ENCODE peak calls at places on chromosome 18, in six cellular contexts. One of them, this sample, is unnamed.

GRCh38 chr18:51235011-51235789 is 37.7 kb upstream of the MEX3C start:
- DNase-seq in omental fat pad: no peak
- DNase-seq in B cell: no peak
- DNase-seq in spleen: no peak
- DNase-seq in heart right ventricle: no peak
- DNase-seq in cardiac muscle cell: peak
- DNase-seq in this sample: no peak

GRCh38 chr18:44048846-44049245 is 631.8 kb upstream of the SETBP1 start:
- DNase-seq in omental fat pad: no peak
- DNase-seq in B cell: no peak
- DNase-seq in spleen: no peak
- DNase-seq in heart right ventricle: no peak
- DNase-seq in cardiac muscle cell: no peak
- DNase-seq in this sample: no peak

GRCh38 chr18:26854292-26854881 is 11.1 kb downstream of the AQP4 start:
- DNase-seq in omental fat pad: no peak
- DNase-seq in cardiac muscle cell: no peak
- DNase-seq in B cell: no peak
- DNase-seq in heart right ventricle: no peak
- DNase-seq in spleen: no peak
- DNase-seq in this sample: no peak

GRCh38 chr18:28729321-28729720 is 552.4 kb upstream of the CDH2 start:
- DNase-seq in spleen: no peak
- DNase-seq in omental fat pad: no peak
- DNase-seq in cardiac muscle cell: no peak
- DNase-seq in heart right ventricle: no peak
- DNase-seq in B cell: no peak
- DNase-seq in this sample: no peak

GRCh38 chr18:21686282-21687105 is 18.1 kb downstream of the ABHD3 start:
- DNase-seq in cardiac muscle cell: peak
- DNase-seq in B cell: no peak
- DNase-seq in spleen: no peak
- DNase-seq in heart right ventricle: no peak
- DNase-seq in omental fat pad: no peak
- DNase-seq in this sample: no peak

GRCh38 chr18:48820483-48821250 is 130.1 kb downstream of the SMAD7 start:
- DNase-seq in B cell: peak
- DNase-seq in omental fat pad: no peak
- DNase-seq in spleen: peak
- DNase-seq in cardiac muscle cell: no peak
- DNase-seq in heart right ventricle: no peak
- DNase-seq in this sample: peak

GRCh38 chr18:48565105-48565504 is 26.3 kb downstream of the CTIF start:
- DNase-seq in heart right ventricle: no peak
- DNase-seq in cardiac muscle cell: no peak
- DNase-seq in B cell: no peak
- DNase-seq in omental fat pad: no peak
- DNase-seq in spleen: no peak
- DNase-seq in this sample: no peak

GRCh38 chr18:77062518-77063003 is 70.0 kb downstream of the MBP start:
- DNase-seq in omental fat pad: no peak
- DNase-seq in cardiac muscle cell: peak
- DNase-seq in heart right ventricle: no peak
- DNase-seq in spleen: no peak
- DNase-seq in B cell: peak
- DNase-seq in this sample: no peak

GRCh38 chr18:65704051-65704450 is 46.8 kb upstream of the CDH7 start:
- DNase-seq in cardiac muscle cell: no peak
- DNase-seq in omental fat pad: no peak
- DNase-seq in heart right ventricle: no peak
- DNase-seq in B cell: no peak
- DNase-seq in spleen: no peak
- DNase-seq in this sample: no peak

GRCh38 chr18:45619062-45619825 is 4.0 kb downstream of the SLC14A2 start:
- DNase-seq in B cell: no peak
- DNase-seq in omental fat pad: no peak
- DNase-seq in cardiac muscle cell: peak
- DNase-seq in heart right ventricle: peak
- DNase-seq in spleen: no peak
- DNase-seq in this sample: no peak

GRCh38 chr18:50125456-50125855 is 69.5 kb downstream of the MYO5B start:
- DNase-seq in heart right ventricle: no peak
- DNase-seq in cardiac muscle cell: no peak
- DNase-seq in spleen: no peak
- DNase-seq in B cell: no peak
- DNase-seq in omental fat pad: no peak
- DNase-seq in this sample: no peak

GRCh38 chr18:28626757-28627156 is 449.8 kb upstream of the CDH2 start:
- DNase-seq in spleen: no peak
- DNase-seq in omental fat pad: no peak
- DNase-seq in cardiac muscle cell: no peak
- DNase-seq in B cell: no peak
- DNase-seq in heart right ventricle: no peak
- DNase-seq in this sample: no peak

GRCh38 chr18:46070683-46071614 is 1.1 kb downstream of the PSTPIP2 start:
- DNase-seq in cardiac muscle cell: no peak
- DNase-seq in spleen: peak
- DNase-seq in omental fat pad: no peak
- DNase-seq in B cell: peak
- DNase-seq in heart right ventricle: no peak
- DNase-seq in this sample: peak

GRCh38 chr18:79100944-79101343 is 31.8 kb downstream of the ATP9B start:
- DNase-seq in omental fat pad: no peak
- DNase-seq in B cell: no peak
- DNase-seq in spleen: no peak
- DNase-seq in heart right ventricle: no peak
- DNase-seq in cardiac muscle cell: no peak
- DNase-seq in this sample: no peak

GRCh38 chr18:58396144-58396543 is 232.7 kb downstream of the ALPK2 start:
- DNase-seq in heart right ventricle: no peak
- DNase-seq in cardiac muscle cell: no peak
- DNase-seq in B cell: no peak
- DNase-seq in omental fat pad: no peak
- DNase-seq in spleen: no peak
- DNase-seq in this sample: no peak

GRCh38 chr18:6917082-6917481 is 187.6 kb downstream of the ARHGAP28 start:
- DNase-seq in heart right ventricle: no peak
- DNase-seq in spleen: no peak
- DNase-seq in B cell: no peak
- DNase-seq in omental fat pad: no peak
- DNase-seq in cardiac muscle cell: no peak
- DNase-seq in this sample: no peak

GRCh38 chr18:38077219-38077618 is 511.6 kb upstream of the CELF4 start:
- DNase-seq in omental fat pad: no peak
- DNase-seq in heart right ventricle: no peak
- DNase-seq in cardiac muscle cell: no peak
- DNase-seq in B cell: no peak
- DNase-seq in spleen: no peak
- DNase-seq in this sample: no peak

GRCh38 chr18:6107794-6108193 is 212.5 kb upstream of the TMEM200C start:
- DNase-seq in omental fat pad: no peak
- DNase-seq in cardiac muscle cell: no peak
- DNase-seq in spleen: no peak
- DNase-seq in B cell: no peak
- DNase-seq in heart right ventricle: no peak
- DNase-seq in this sample: no peak

GRCh38 chr18:74040459-74041332 is 106.9 kb downstream of the FBXO15 start:
- DNase-seq in heart right ventricle: no peak
- DNase-seq in B cell: peak
- DNase-seq in spleen: peak
- DNase-seq in cardiac muscle cell: peak
- DNase-seq in omental fat pad: no peak
- DNase-seq in this sample: no peak

GRCh38 chr18:59835656-59836379 is 64.0 kb upstream of the PMAIP1 start:
- DNase-seq in cardiac muscle cell: no peak
- DNase-seq in heart right ventricle: no peak
- DNase-seq in B cell: no peak
- DNase-seq in spleen: no peak
- DNase-seq in omental fat pad: no peak
- DNase-seq in this sample: no peak

GRCh38 chr18:59837586-59837985 is 62.2 kb upstream of the PMAIP1 start:
- DNase-seq in heart right ventricle: no peak
- DNase-seq in cardiac muscle cell: peak
- DNase-seq in spleen: no peak
- DNase-seq in B cell: peak
- DNase-seq in omental fat pad: no peak
- DNase-seq in this sample: no peak

GRCh38 chr18:59842947-59843346 is 56.8 kb upstream of the PMAIP1 start:
- DNase-seq in heart right ventricle: no peak
- DNase-seq in cardiac muscle cell: no peak
- DNase-seq in omental fat pad: no peak
- DNase-seq in B cell: no peak
- DNase-seq in spleen: no peak
- DNase-seq in this sample: no peak

GRCh38 chr18:59839241-59839640 is 60.6 kb upstream of the PMAIP1 start:
- DNase-seq in B cell: no peak
- DNase-seq in cardiac muscle cell: no peak
- DNase-seq in heart right ventricle: no peak
- DNase-seq in omental fat pad: no peak
- DNase-seq in spleen: no peak
- DNase-seq in this sample: no peak

DNA sequence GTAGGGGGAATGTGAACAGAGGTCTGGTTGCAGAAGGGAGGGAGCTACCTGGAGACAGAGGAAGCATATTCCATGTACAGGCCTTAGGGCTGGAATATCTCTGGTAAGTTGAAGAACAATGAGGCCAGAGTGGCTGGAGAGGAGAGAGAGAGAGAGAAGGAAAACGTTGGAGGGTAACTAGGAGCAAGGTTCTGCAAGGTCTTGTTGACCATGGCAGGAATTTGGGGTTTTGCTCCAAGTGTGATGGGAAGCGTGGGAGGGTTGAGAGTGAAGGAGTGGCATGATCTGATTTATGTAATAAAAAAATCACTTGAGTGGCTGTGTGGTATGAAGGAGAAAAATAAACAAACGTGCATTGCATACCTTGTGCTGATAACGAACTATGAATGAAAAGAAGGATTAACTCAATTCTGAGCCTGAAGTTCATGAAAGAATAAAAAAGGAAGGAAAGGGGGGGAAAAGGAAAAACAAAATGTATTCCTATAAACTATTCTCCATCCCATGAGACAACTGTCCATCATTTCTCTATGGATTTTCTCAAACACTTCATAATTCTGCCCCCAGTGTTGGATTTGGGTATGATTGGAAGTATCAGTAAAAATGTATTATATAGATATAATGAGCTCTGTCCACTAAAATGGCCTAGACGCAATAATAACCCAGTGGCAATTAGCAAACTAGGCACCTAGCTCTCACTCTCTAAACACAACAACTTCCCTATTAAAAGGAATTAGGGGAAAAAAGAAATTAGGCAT is 59.7 kb upstream of the PMAIP1 start:
- DNase-seq in B cell: no peak
- DNase-seq in cardiac muscle cell: no peak
- DNase-seq in heart right ventricle: no peak
- DNase-seq in omental fat pad: no peak
- DNase-seq in spleen: no peak
- DNase-seq in this sample: no peak
- TF ChIP-seq CTCF in B cell: peak
- TF ChIP-seq CTCF in cardiac muscle cell: peak
- TF ChIP-seq CTCF in heart right ventricle: no peak
- TF ChIP-seq CTCF in omental fat pad: no peak
- TF ChIP-seq CTCF in spleen: no peak
- TF ChIP-seq CTCF in this sample: peak

GRCh38 chr18:61572871-61573270 is 239.6 kb downstream of the CDH20 start:
- DNase-seq in spleen: no peak
- DNase-seq in omental fat pad: no peak
- DNase-seq in cardiac muscle cell: no peak
- DNase-seq in B cell: no peak
- DNase-seq in heart right ventricle: no peak
- DNase-seq in this sample: no peak
- TF ChIP-seq CTCF in spleen: no peak
- TF ChIP-seq CTCF in omental fat pad: no peak
- TF ChIP-seq CTCF in cardiac muscle cell: no peak
- TF ChIP-seq CTCF in B cell: no peak
- TF ChIP-seq CTCF in heart right ventricle: no peak
- TF ChIP-seq CTCF in this sample: no peak

GRCh38 chr18:32139835-32140283 is 48.2 kb downstream of the RNF138 start:
- DNase-seq in omental fat pad: no peak
- DNase-seq in B cell: no peak
- DNase-seq in heart right ventricle: no peak
- DNase-seq in spleen: no peak
- DNase-seq in cardiac muscle cell: no peak
- DNase-seq in this sample: no peak
- TF ChIP-seq CTCF in omental fat pad: no peak
- TF ChIP-seq CTCF in B cell: no peak
- TF ChIP-seq CTCF in heart right ventricle: no peak
- TF ChIP-seq CTCF in spleen: no peak
- TF ChIP-seq CTCF in cardiac muscle cell: no peak
- TF ChIP-seq CTCF in this sample: no peak

GRCh38 chr18:47397671-47398319 is 146.3 kb upstream of the SKOR2 start:
- DNase-seq in cardiac muscle cell: no peak
- DNase-seq in omental fat pad: no peak
- DNase-seq in heart right ventricle: no peak
- DNase-seq in spleen: no peak
- DNase-seq in B cell: no peak
- DNase-seq in this sample: no peak
- TF ChIP-seq CTCF in cardiac muscle cell: no peak
- TF ChIP-seq CTCF in omental fat pad: no peak
- TF ChIP-seq CTCF in heart right ventricle: no peak
- TF ChIP-seq CTCF in spleen: peak
- TF ChIP-seq CTCF in B cell: no peak
- TF ChIP-seq CTCF in this sample: no peak

GRCh38 chr18:12328179-12328823 is 20.3 kb downstream of the TUBB6 start:
- DNase-seq in cardiac muscle cell: no peak
- DNase-seq in heart right ventricle: no peak
- DNase-seq in B cell: no peak
- DNase-seq in omental fat pad: no peak
- DNase-seq in spleen: no peak
- DNase-seq in this sample: no peak

GRCh38 chr18:12327510-12328178 is 19.6 kb downstream of the TUBB6 start:
- DNase-seq in spleen: peak
- DNase-seq in omental fat pad: peak
- DNase-seq in cardiac muscle cell: peak
- DNase-seq in heart right ventricle: peak
- DNase-seq in B cell: peak
- DNase-seq in this sample: peak

GRCh38 chr18:12326711-12327460 is 18.8 kb downstream of the TUBB6 start:
- DNase-seq in B cell: no peak
- DNase-seq in spleen: no peak
- DNase-seq in cardiac muscle cell: no peak
- DNase-seq in heart right ventricle: no peak
- DNase-seq in omental fat pad: no peak
- DNase-seq in this sample: no peak

GRCh38 chr18:12325726-12326245 is 17.7 kb downstream of the TUBB6 start:
- DNase-seq in spleen: no peak
- DNase-seq in B cell: no peak
- DNase-seq in omental fat pad: no peak
- DNase-seq in cardiac muscle cell: no peak
- DNase-seq in heart right ventricle: no peak
- DNase-seq in this sample: no peak

GRCh38 chr18:12324991-12325725 is 17.1 kb downstream of the TUBB6 start:
- DNase-seq in heart right ventricle: no peak
- DNase-seq in B cell: no peak
- DNase-seq in omental fat pad: no peak
- DNase-seq in cardiac muscle cell: no peak
- DNase-seq in spleen: no peak
- DNase-seq in this sample: no peak
- TF ChIP-seq CTCF in heart right ventricle: no peak
- TF ChIP-seq CTCF in B cell: no peak
- TF ChIP-seq CTCF in omental fat pad: no peak
- TF ChIP-seq CTCF in cardiac muscle cell: no peak
- TF ChIP-seq CTCF in spleen: no peak
- TF ChIP-seq CTCF in this sample: no peak

This sample was measured in natural killer cell.